ENCODE peak calls at places on chromosomes 11 and 22, in nine cellular contexts. X, L, K, G, W, C, O, Z and Y are unnamed samples.

GRCh38 chr11:68855205-68855978 is 13.7 kb upstream of the CPT1A start:
- DNase-seq in L (peak), C (peak), Z (peak), X (peak), G (peak), W (no peak), K (peak), O (peak), Y (no peak)

GRCh38 chr22:30250713-30251267 is 4.2 kb upstream of the LIF start:
- DNase-seq in Z (no peak), K (peak), C (peak), X (no peak), O (peak), W (peak), L (peak), G (no peak), Y (no peak)

GRCh38 chr11:126061707-126062678 is 673 bp downstream of the CDON start:
- DNase-seq in C (peak), K (peak), G (peak), L (peak), Z (peak), W (no peak), O (peak), X (no peak), Y (no peak)

GRCh38 chr22:32545801-32546200 is 71.2 kb downstream of the FBXO7 start:
- DNase-seq in W (no peak), C (peak), G (no peak), O (no peak), X (no peak), Z (peak), K (no peak), L (peak), Y (no peak)

GRCh38 chr11:124831897-124832296 is 31.7 kb upstream of the MSANTD2 start:
- DNase-seq in L (no peak), Z (no peak), O (no peak), W (no peak), C (no peak), K (no peak), X (no peak), G (no peak), Y (no peak)

GRCh38 chr11:57458410-57459111 is 1.8 kb upstream of the RTN4RL2 start:
- DNase-seq in X (peak), O (peak), G (peak), K (peak), W (peak), C (no peak), Z (peak), L (no peak), Y (no peak)

GRCh38 chr11:117830674-117831351 is 6.3 kb upstream of the FXYD2 start:
- DNase-seq in C (no peak), W (peak), O (no peak), L (no peak), K (no peak), X (no peak), Z (peak), G (peak), Y (no peak)

GRCh38 chr11:22162754-22163153 is 30.1 kb upstream of the ANO5 start:
- DNase-seq in O (no peak), L (no peak), Z (no peak), C (no peak), K (no peak), X (no peak), W (no peak), G (no peak), Y (no peak)

GRCh38 chr11:83051760-83052671 is 19.7 kb downstream of the RAB30 start:
- DNase-seq in K (peak), W (no peak), G (no peak), O (peak), C (peak), Z (no peak), L (peak), X (no peak), Y (no peak)

GRCh38 chr11:33767624-33768023 is 6.7 kb downstream of the FBXO3 start:
- DNase-seq in K (no peak), O (no peak), X (no peak), G (no peak), C (no peak), W (no peak), Z (no peak), L (no peak), Y (no peak)

GRCh38 chr11:76631566-76632308 is 38.8 kb downstream of the LRRC32 start:
- DNase-seq in C (no peak), X (no peak), K (no peak), O (no peak), W (no peak), L (no peak), Z (no peak), G (no peak), Y (no peak)

GRCh38 chr22:17130199-17130598 is 9.0 kb upstream of the TMEM121B start:
- DNase-seq in W (no peak), K (no peak), G (no peak), L (peak), Z (no peak), X (no peak), C (no peak), O (no peak), Y (no peak)

GRCh38 chr11:117572129-117572528 is 224.9 kb downstream of the DSCAML1 start:
- DNase-seq in X (no peak), O (no peak), Z (no peak), W (no peak), K (no peak), C (no peak), L (no peak), G (no peak), Y (no peak)

GRCh38 chr11:109864834-109865557 is 228.2 kb upstream of the ZC3H12C start:
- DNase-seq in L (peak), K (peak), C (peak), O (no peak), X (no peak), Z (no peak), W (no peak), G (no peak), Y (no peak)

GRCh38 chr22:27490080-27490479 is 311.5 kb downstream of the MN1 start:
- DNase-seq in G (no peak), X (no peak), W (no peak), O (no peak), L (no peak), K (no peak), Z (no peak), C (no peak), Y (no peak)

GRCh38 chr22:37109242-37109917 is at the start of gene TMPRSS6:
- DNase-seq in K (peak), W (peak), G (no peak), O (no peak), X (no peak), C (no peak), L (no peak), Z (no peak), Y (no peak)

GRCh38 chr22:20135265-20135664 is 3.7 kb downstream of the ZDHHC8 start:
- DNase-seq in C (no peak), Z (no peak), O (no peak), L (no peak), K (no peak), G (no peak), W (no peak), X (no peak), Y (no peak)

GRCh38 chr11:86509579-86509978 is 134.9 kb downstream of the CCDC81 start:
- DNase-seq in O (no peak), K (no peak), Z (no peak), G (no peak), X (no peak), W (no peak), L (peak), C (no peak), Y (no peak)

GRCh38 chr11:45232341-45233080 is 53.6 kb downstream of the SYT13 start:
- DNase-seq in Z (no peak), X (no peak), O (no peak), L (no peak), K (no peak), W (no peak), G (peak), C (no peak), Y (no peak)

GRCh38 chr11:26993965-26994446 is at the start of gene FIBIN:
- DNase-seq in K (peak), O (peak), Z (peak), G (peak), W (no peak), C (peak), L (peak), X (no peak), Y (no peak)

GRCh38 chr11:13220148-13220547 is 57.4 kb upstream of the BMAL1 start:
- DNase-seq in W (no peak), G (no peak), C (no peak), L (no peak), X (no peak), K (no peak), Z (no peak), O (no peak), Y (no peak)

GRCh38 chr11:128227466-128227865 is 359.9 kb downstream of the ETS1 start:
- DNase-seq in K (no peak), Z (no peak), W (no peak), O (no peak), X (no peak), C (no peak), G (no peak), L (no peak), Y (no peak)

GRCh38 chr11:31802609-31802989 is 8.5 kb downstream of the PAX6 start:
- DNase-seq in X (no peak), C (no peak), Z (no peak), O (no peak), K (no peak), L (no peak), W (no peak), G (peak), Y (no peak)

GRCh38 chr11:35111171-35112055 is 27.6 kb upstream of the CD44 start:
- DNase-seq in K (no peak), G (no peak), O (peak), X (no peak), C (peak), L (peak), Z (no peak), W (no peak), Y (no peak)

GRCh38 chr11:3056296-3057068 is 741 bp downstream of the CARS1 start:
- DNase-seq in C (no peak), G (peak), X (peak), Z (no peak), K (no peak), L (no peak), W (peak), O (peak), Y (no peak)

GRCh38 chr11:8030526-8031247 is 43.5 kb downstream of the EIF3F start:
- DNase-seq in G (no peak), Z (no peak), L (no peak), K (no peak), O (no peak), X (no peak), W (no peak), C (no peak), Y (no peak)

GRCh38 chr11:62667460-62667859 is 2.3 kb downstream of the CSKMT start:
- DNase-seq in Z (no peak), K (no peak), C (no peak), W (no peak), L (no peak), G (no peak), X (no peak), O (no peak), Y (no peak)
- H3K4me3 ChIP-seq in Z (no peak), K (no peak), C (no peak), W (peak), L (no peak), G (peak), X (peak), O (no peak), Y (no peak)

GRCh38 chr22:43516386-43516785 is 104.6 kb downstream of the MPPED1 start:
- DNase-seq in K (no peak), X (no peak), L (no peak), G (no peak), W (no peak), Z (no peak), C (no peak), O (no peak), Y (no peak)

GRCh38 chr22:43516996-43517635 is 105.3 kb downstream of the MPPED1 start:
- DNase-seq in O (no peak), L (no peak), X (no peak), C (no peak), G (no peak), W (no peak), K (no peak), Z (no peak), Y (no peak)

GRCh38 chr22:43515902-43516301 is 104.1 kb downstream of the MPPED1 start:
- DNase-seq in C (no peak), K (no peak), Z (no peak), G (peak), W (no peak), L (no peak), O (no peak), X (no peak), Y (no peak)

GRCh38 chr22:43521716-43522115 is 109.9 kb downstream of the MPPED1 start:
- DNase-seq in C (no peak), X (no peak), K (peak), O (no peak), Z (no peak), G (no peak), L (no peak), W (no peak), Y (no peak)

GRCh38 chr22:43520632-43521039 is 108.8 kb downstream of the MPPED1 start:
- DNase-seq in G (no peak), W (no peak), K (no peak), Z (no peak), L (no peak), O (no peak), X (no peak), C (no peak), Y (no peak)
- H3K4me3 ChIP-seq in G (no peak), W (no peak), K (no peak), Z (no peak), L (no peak), O (no peak), X (no peak), C (no peak), Y (no peak)

GRCh38 chr11:108286369-108286768 is 63.5 kb downstream of the ATM start:
- DNase-seq in L (no peak), X (peak), G (no peak), Z (no peak), W (no peak), C (no peak), K (no peak), O (no peak), Y (peak)
- H3K4me3 ChIP-seq in L (no peak), X (no peak), G (no peak), Z (no peak), W (no peak), C (no peak), K (no peak), O (no peak), Y (no peak)

GRCh38 chr22:23845661-23846469 is 7.1 kb upstream of the DERL3 start:
- DNase-seq in G (no peak), X (no peak), O (no peak), K (no peak), C (no peak), Z (no peak), L (no peak), W (no peak), Y (no peak)

GRCh38 chr22:23841736-23842404 is 3.1 kb upstream of the DERL3 start:
- DNase-seq in O (no peak), Z (no peak), L (no peak), K (no peak), X (no peak), G (no peak), W (no peak), C (no peak), Y (no peak)

GRCh38 chr22:23847991-23848864 is 9.4 kb upstream of the DERL3 start:
- DNase-seq in G (peak), L (no peak), O (no peak), K (no peak), W (no peak), X (no peak), Z (no peak), C (no peak), Y (no peak)

GRCh38 chr22:23847310-23847920 is 8.6 kb upstream of the DERL3 start:
- DNase-seq in Z (no peak), C (no peak), K (no peak), W (no peak), L (no peak), O (no peak), G (no peak), X (no peak), Y (no peak)

DNA sequence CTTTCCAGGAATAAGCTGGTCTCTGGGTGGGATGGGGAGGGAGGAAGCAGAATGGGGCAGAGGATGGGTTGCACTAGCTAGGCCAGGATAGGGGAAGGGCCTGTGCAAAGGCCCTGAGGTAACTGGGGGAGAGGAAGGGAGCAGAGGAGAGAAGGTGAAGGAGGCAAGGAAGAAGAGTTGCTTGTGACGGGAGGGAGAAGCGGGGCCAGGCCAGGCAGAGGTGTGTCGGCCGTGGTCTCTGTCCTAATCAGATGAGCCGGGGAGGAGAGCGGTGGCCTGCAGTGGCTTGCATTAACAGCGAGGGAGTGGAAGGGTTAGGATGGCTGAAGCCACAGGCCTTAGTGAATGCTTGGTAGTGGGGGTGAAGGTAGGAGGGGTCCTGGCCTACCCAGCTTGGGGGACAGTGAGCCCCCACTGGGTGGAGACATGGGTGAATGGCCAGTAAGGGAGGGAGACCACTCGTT is 6.0 kb upstream of the DERL3 start:
- DNase-seq in K (no peak), W (no peak), X (no peak), Z (no peak), C (no peak), O (no peak), L (no peak), G (no peak), Y (no peak)
- H3K4me3 ChIP-seq in K (no peak), W (no peak), X (no peak), Z (no peak), C (no peak), O (no peak), L (no peak), G (no peak), Y (no peak)

GRCh38 chr11:65040520-65041205 is 347 bp upstream of the SAC3D1 start:
- DNase-seq in O (peak), X (peak), K (peak), W (peak), C (peak), Z (peak), L (peak), G (peak), Y (peak)

GRCh38 chr11:65034423-65034822 is 6.6 kb upstream of the SAC3D1 start:
- DNase-seq in K (no peak), G (no peak), W (no peak), O (no peak), C (no peak), Z (no peak), X (no peak), L (no peak), Y (no peak)

GRCh38 chr11:65035579-65035978 is 5.4 kb upstream of the SAC3D1 start:
- DNase-seq in G (no peak), L (no peak), O (no peak), Z (no peak), X (no peak), K (no peak), W (no peak), C (no peak), Y (no peak)

GRCh38 chr11:65041206-65042035 is at the start of gene SAC3D1:
- DNase-seq in L (peak), O (peak), X (no peak), C (no peak), G (peak), W (peak), Z (no peak), K (peak), Y (no peak)

DNA sequence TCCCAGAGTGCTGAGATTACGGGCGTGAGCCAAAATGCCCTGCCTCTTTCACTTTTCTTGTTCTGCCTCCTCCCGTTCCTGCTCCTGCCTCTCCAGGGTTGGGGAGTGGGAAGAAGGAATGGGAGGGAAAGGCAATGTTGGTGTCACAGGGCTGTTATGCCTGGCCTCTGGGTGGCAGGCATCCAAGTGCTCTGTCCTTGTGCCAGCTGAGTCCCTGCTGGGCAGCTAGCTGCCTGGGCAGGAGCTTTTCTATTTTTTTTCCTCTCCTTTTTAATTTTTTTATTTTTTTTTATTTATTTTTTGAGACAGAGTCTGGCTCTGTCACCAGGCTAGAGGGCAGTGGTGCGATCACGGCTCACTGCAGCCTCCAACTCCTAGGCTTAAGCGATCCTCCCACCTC is 4.1 kb upstream of the SAC3D1 start:
- DNase-seq in O (peak), Z (no peak), C (no peak), X (no peak), G (no peak), W (peak), L (no peak), K (no peak), Y (no peak)
- H3K4me3 ChIP-seq in O (no peak), Z (no peak), C (no peak), X (no peak), G (no peak), W (no peak), L (no peak), K (no peak), Y (no peak)

GRCh38 chr11:23413057-23413456 is 552.8 kb upstream of the CCDC179 start:
- DNase-seq in G (no peak), O (no peak), L (peak), W (no peak), K (no peak), X (no peak), C (peak), Z (no peak), Y (no peak)
- H3K4me3 ChIP-seq in G (no peak), O (no peak), L (no peak), W (no peak), K (no peak), X (no peak), C (no peak), Z (no peak), Y (no peak)

GRCh38 chr11:102110761-102111010 is 439 bp downstream of the YAP1 start:
- DNase-seq in L (no peak), K (no peak), G (no peak), X (peak), O (no peak), Z (no peak), C (no peak), W (no peak), Y (no peak)

GRCh38 chr11:102111787-102112653 is 1.8 kb downstream of the YAP1 start:
- DNase-seq in C (peak), K (peak), O (peak), W (peak), X (peak), Z (peak), G (no peak), L (peak), Y (peak)

GRCh38 chr11:102111011-102111786 is 952 bp downstream of the YAP1 start:
- DNase-seq in K (peak), L (peak), Z (peak), O (peak), W (peak), G (peak), X (no peak), C (peak), Y (no peak)

GRCh38 chr11:102114032-102114431 is 3.8 kb downstream of the YAP1 start:
- DNase-seq in C (no peak), O (no peak), K (peak), L (no peak), X (no peak), Z (no peak), W (no peak), G (peak), Y (no peak)

GRCh38 chr11:102112654-102112926 is 2.3 kb downstream of the YAP1 start:
- DNase-seq in X (no peak), L (no peak), O (no peak), Z (no peak), G (no peak), K (no peak), W (no peak), C (no peak), Y (no peak)
- H3K4me3 ChIP-seq in X (no peak), L (peak), O (no peak), Z (peak), G (peak), K (peak), W (peak), C (peak), Y (no peak)

GRCh38 chr11:122874991-122875390 is 7.6 kb upstream of the JHY start:
- DNase-seq in K (no peak), O (no peak), Z (no peak), G (no peak), W (no peak), L (no peak), C (no peak), X (no peak), Y (no peak)

GRCh38 chr11:122882809-122883681 is 486 bp downstream of the JHY start:
- DNase-seq in O (peak), X (peak), G (peak), L (peak), W (peak), Z (peak), C (peak), K (peak), Y (no peak)

GRCh38 chr11:122882189-122882808 is at the start of gene JHY:
- DNase-seq in G (no peak), Z (no peak), O (no peak), X (no peak), W (no peak), L (no peak), C (no peak), K (no peak), Y (no peak)

GRCh38 chr11:122879785-122880184 is 2.8 kb upstream of the JHY start:
- DNase-seq in L (no peak), C (no peak), W (no peak), Z (no peak), K (no peak), X (no peak), O (no peak), G (peak), Y (no peak)

DNA sequence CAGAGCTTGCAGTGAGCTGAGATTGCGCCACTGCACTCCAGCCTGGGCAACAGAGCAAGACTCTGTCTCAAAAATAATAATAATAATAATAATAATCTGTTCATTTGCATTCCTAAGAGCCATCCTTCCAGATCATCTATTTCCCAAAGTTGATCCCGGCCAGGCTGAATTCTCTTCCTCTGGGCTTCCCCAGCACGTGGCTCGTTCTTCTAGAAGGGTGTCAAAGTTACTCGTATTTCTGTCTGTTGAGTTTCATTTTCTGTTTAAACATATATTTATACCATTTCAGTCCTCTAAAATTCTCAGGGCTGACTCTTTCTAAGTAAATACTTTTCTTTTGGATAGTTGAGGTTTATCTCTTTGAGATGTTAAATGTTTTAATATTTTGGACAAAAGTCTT is 4.8 kb upstream of the JHY start:
- DNase-seq in K (no peak), G (no peak), X (no peak), C (no peak), W (no peak), Z (no peak), O (no peak), L (no peak), Y (no peak)
- H3K4me3 ChIP-seq in K (no peak), G (no peak), X (no peak), C (no peak), W (no peak), Z (no peak), O (no peak), L (no peak), Y (no peak)